ENCODE peak calls at places on chromosomes 5 and 9, in six cellular contexts. K is activated CD4-positive, CD25-positive, alpha-beta regulatory T cell treated with anti-CD3 and anti-CD28 coated beads, Interleukin-2, amount 50 U/mL, for 72 hours; U is progenitor cell of endocrine pancreas; P is CD8-positive, alpha-beta memory T cell; J is A549; T is A172. W is an unnamed sample.

GRCh38 chr5:110823571-110823970 is 84.8 kb downstream of the SLC25A46 start:
- DNase-seq in J (no peak), K (no peak), U (no peak), P (no peak), T (no peak), W (no peak)

GRCh38 chr5:14222182-14222581 is 79.0 kb downstream of the TRIO start:
- DNase-seq in T (no peak), U (no peak), P (no peak), K (no peak), J (no peak), W (no peak)

GRCh38 chr9:116998305-116998704 is 311.2 kb downstream of the TRIM32 start:
- DNase-seq in T (peak; percentile 18), P (no peak), J (no peak), U (peak; percentile 23), K (no peak), W (no peak)

GRCh38 chr5:180648658-180649296 is 623 bp downstream of the FLT4 start:
- DNase-seq in U (peak; percentile 53), P (no peak), T (no peak), K (no peak), J (peak; percentile 33), W (no peak)

GRCh38 chr9:98222885-98223640 is 30.6 kb upstream of the CORO2A start:
- DNase-seq in U (no peak), J (peak; percentile 79), P (no peak), T (peak; percentile 100), K (no peak), W (peak; percentile 97)

GRCh38 chr5:107296572-107296971 is 374.2 kb downstream of the EFNA5 start:
- DNase-seq in P (no peak), U (no peak), K (no peak), J (no peak), T (no peak), W (no peak)

GRCh38 chr5:19001527-19001926 is 986.5 kb downstream of the CDH18 start:
- DNase-seq in T (no peak), K (no peak), J (no peak), U (no peak), P (no peak), W (no peak)

GRCh38 chr9:134482226-134482625 is 156.0 kb downstream of the RXRA start:
- DNase-seq in U (no peak), K (no peak), T (no peak), P (no peak), J (no peak), W (no peak)

GRCh38 chr9:119302988-119303698 is 66.1 kb downstream of the BRINP1 start:
- DNase-seq in J (no peak), T (no peak), K (no peak), U (no peak), P (no peak), W (no peak)

GRCh38 chr5:93598141-93598996 is 15.3 kb downstream of the NR2F1 start:
- DNase-seq in K (no peak), U (no peak), T (no peak), P (no peak), J (no peak), W (no peak)

GRCh38 chr5:81850494-81850893 is 99.6 kb upstream of the SSBP2 start:
- DNase-seq in T (no peak), U (no peak), J (no peak), K (no peak), P (no peak), W (peak; percentile 88)

W was measured in SW480.